ENCODE peak calls at places on chromosomes 16 and 17, in five cellular contexts. W is transverse colon, O is A172, P is right cardiac atrium, Y is GM20000. S is an unnamed sample.

GRCh38 chr17:32684087-32684828 is 192.7 kb downstream of the MYO1D start:
- DNase-seq in W (no peak), O (no peak), P (no peak), Y (no peak), S (no peak)

GRCh38 chr17:51764387-51764971 is 394.0 kb downstream of the CA10 start:
- DNase-seq in W (peak; percentile 50), O (peak; percentile 75), P (peak; percentile 47), Y (peak; percentile 68), S (peak; percentile 64)

GRCh38 chr17:41919165-41919817 is 540 bp upstream of the ACLY start:
- DNase-seq in W (no peak), O (no peak), P (no peak), Y (no peak), S (peak; percentile 71)

GRCh38 chr16:66250686-66251405 is 115.6 kb upstream of the CDH5 start:
- DNase-seq in W (peak; percentile 48), O (peak; percentile 81), P (peak; percentile 96), Y (no peak), S (no peak)

GRCh38 chr17:41284043-41284442 is 8.5 kb downstream of the KRTAP9-7 start:
- DNase-seq in W (no peak), O (peak; percentile 68), P (no peak), Y (peak; percentile 0), S (no peak)

GRCh38 chr17:9676742-9677387 is 31.5 kb downstream of the USP43 start:
- DNase-seq in W (no peak), O (peak; percentile 99), P (no peak), Y (no peak), S (peak; percentile 92)

GRCh38 chr17:20922128-20922670 is 120.6 kb downstream of the USP22 start:
- DNase-seq in W (no peak), O (peak; percentile 80), P (no peak), Y (no peak), S (no peak)

GRCh38 chr16:74568961-74569631 is 37.8 kb downstream of the GLG1 start:
- DNase-seq in W (no peak), O (no peak), P (no peak), Y (no peak), S (no peak)

GRCh38 chr16:46839986-46840443 is 9.0 kb upstream of the C16orf87 start:
- DNase-seq in W (no peak), O (no peak), P (no peak), Y (no peak), S (no peak)

GRCh38 chr17:49516190-49516589 is 21.1 kb downstream of the NGFR start:
- DNase-seq in W (no peak), O (no peak), P (no peak), Y (peak; percentile 30), S (no peak)

GRCh38 chr17:28174352-28175046 is 132.0 kb downstream of the NLK start:
- DNase-seq in W (no peak), O (peak; percentile 10), P (no peak), Y (peak; percentile 24), S (no peak)

GRCh38 chr16:87924041-87924851 is 12.1 kb downstream of the CA5A start:
- DNase-seq in W (peak; percentile 25), O (no peak), P (no peak), Y (peak; percentile 88), S (peak; percentile 94)

GRCh38 chr16:85612801-85613608 is at the start of gene GSE1:
- DNase-seq in W (peak; percentile 98), O (peak; percentile 90), P (peak; percentile 97), Y (peak; percentile 98), S (peak; percentile 97)

GRCh38 chr16:80569440-80570105 is 28.8 kb downstream of the DYNLRB2 start:
- DNase-seq in W (no peak), O (peak; percentile 89), P (no peak), Y (peak; percentile 64), S (peak; percentile 29)

GRCh38 chr16:67375161-67375560 is 18.1 kb downstream of the TPPP3 start:
- DNase-seq in W (no peak), O (no peak), P (no peak), Y (no peak), S (no peak)

GRCh38 chr16:1816396-1817275 is 10.0 kb downstream of the HAGH start:
- DNase-seq in W (no peak), O (no peak), P (no peak), Y (no peak), S (no peak)

GRCh38 chr16:46899443-46900143 is 15.4 kb downstream of the GPT2 start:
- DNase-seq in W (no peak), O (peak; percentile 18), P (no peak), Y (no peak), S (no peak)

GRCh38 chr16:80778707-80779106 is 25.7 kb downstream of the CDYL2 start:
- DNase-seq in W (no peak), O (no peak), P (no peak), Y (no peak), S (peak; percentile 65)

GRCh38 chr16:14113344-14113743 is 42.2 kb downstream of the MRTFB start:
- DNase-seq in W (no peak), O (no peak), P (no peak), Y (no peak), S (no peak)

GRCh38 chr17:75722076-75722475 is 817 bp downstream of the ITGB4 start:
- DNase-seq in W (peak; percentile 71), O (no peak), P (peak; percentile 58), Y (no peak), S (no peak)

GRCh38 chr16:8905795-8906591 is 23.8 kb downstream of the LITAFD start:
- DNase-seq in W (no peak), O (no peak), P (no peak), Y (no peak), S (no peak)

GRCh38 chr17:19379306-19380075 is 1.2 kb downstream of the MAPK7 start:
- DNase-seq in W (no peak), O (no peak), P (no peak), Y (no peak), S (no peak)

GRCh38 chr16:52953215-52953614 is 99.5 kb downstream of the CHD9NB start:
- DNase-seq in W (peak; percentile 61), O (no peak), P (no peak), Y (no peak), S (no peak)

GRCh38 chr16:69567031-69567680 is 1.4 kb downstream of the NFAT5 start:
- DNase-seq in W (no peak), O (peak; percentile 32), P (no peak), Y (peak; percentile 58), S (peak; percentile 59)

GRCh38 chr17:28369684-28370034 is 448 bp downstream of the VTN start:
- DNase-seq in W (no peak), O (no peak), P (no peak), Y (no peak), S (no peak)

GRCh38 chr17:596763-597644 is 117.6 kb downstream of the VPS53 start:
- DNase-seq in W (no peak), O (peak; percentile 71), P (no peak), Y (no peak), S (no peak)

GRCh38 chr17:44362479-44362963 is 1.1 kb downstream of the FAM171A2 start:
- DNase-seq in W (no peak), O (no peak), P (no peak), Y (no peak), S (no peak)

GRCh38 chr17:8121531-8122390 is 2.1 kb downstream of the HES7 start:
- DNase-seq in W (peak; percentile 67), O (peak; percentile 53), P (peak; percentile 82), Y (peak; percentile 85), S (peak; percentile 85)

GRCh38 chr16:55480228-55480655 is 1.2 kb downstream of the MMP2 start:
- DNase-seq in W (peak; percentile 71), O (peak; percentile 34), P (peak; percentile 97), Y (no peak), S (no peak)

GRCh38 chr17:9928601-9929341 is 23.7 kb upstream of the RCVRN start:
- DNase-seq in W (no peak), O (peak; percentile 81), P (no peak), Y (no peak), S (peak; percentile 82)